ENCODE peak calls at places on chromosome 18, in five cellular contexts. V, N, I, Y and J are unnamed samples. For H3K27me3, the result is how much of the 10 kb centered on the place peaks cover.

GRCh38 chr18:48022021-48022420 is 91.6 kb upstream of the SMAD2 start:
- DNase-seq in V (no peak), N (peak), I (no peak), Y (no peak), J (no peak)

GRCh38 chr18:60277855-60278480 is 94.6 kb downstream of the MC4R start:
- DNase-seq in V (no peak), N (no peak), I (no peak), Y (no peak), J (no peak)

GRCh38 chr18:46324556-46324955 is 220.4 kb downstream of the HAUS1 start:
- DNase-seq in V (no peak), N (no peak), I (no peak), Y (no peak), J (no peak)

GRCh38 chr18:77299706-77300105 is 50.1 kb downstream of the GALR1 start:
- DNase-seq in V (no peak), N (no peak), I (no peak), Y (no peak), J (no peak)

GRCh38 chr18:28781616-28782362 is 604.9 kb upstream of the CDH2 start:
- DNase-seq in V (no peak), N (no peak), I (no peak), Y (no peak), J (no peak)

GRCh38 chr18:46672062-46672970 is 15.3 kb upstream of the LOXHD1 start:
- DNase-seq in V (no peak), N (no peak), I (no peak), Y (no peak), J (no peak)

GRCh38 chr18:812123-812672 is at the start of gene YES1:
- DNase-seq in V (peak), N (peak), I (peak), Y (peak), J (peak)

GRCh38 chr18:41734917-41735316 is 220.1 kb upstream of the PIK3C3 start:
- DNase-seq in V (no peak), N (no peak), I (no peak), Y (no peak), J (no peak)

GRCh38 chr18:59123588-59124369 is 15.9 kb upstream of the SEC11C start:
- DNase-seq in V (no peak), N (no peak), I (no peak), Y (no peak), J (no peak)

GRCh38 chr18:59752666-59753065 is 55.4 kb upstream of the CCBE1 start:
- DNase-seq in V (no peak), N (no peak), I (no peak), Y (no peak), J (no peak)

GRCh38 chr18:45166341-45167108 is 448.8 kb upstream of the SLC14A2 start:
- DNase-seq in V (no peak), N (no peak), I (peak), Y (no peak), J (no peak)

GRCh38 chr18:8623549-8624106 is 14.4 kb downstream of the RAB12 start:
- DNase-seq in V (peak), N (peak), I (peak), Y (peak), J (no peak)

GRCh38 chr18:7090771-7091170 is 26.8 kb downstream of the LAMA1 start:
- DNase-seq in V (no peak), N (no peak), I (no peak), Y (no peak), J (no peak)

GRCh38 chr18:79584491-79585394 is 94.9 kb upstream of the CTDP1 start:
- DNase-seq in V (peak), N (peak), I (no peak), Y (peak), J (no peak)

GRCh38 chr18:35581555-35582309 is at the start of gene GALNT1:
- DNase-seq in V (peak), N (peak), I (peak), Y (peak), J (no peak)

GRCh38 chr18:60554961-60555360 is 182.4 kb upstream of the MC4R start:
- DNase-seq in V (no peak), N (no peak), I (no peak), Y (no peak), J (no peak)

GRCh38 chr18:37564796-37565137 is 831 bp downstream of the CELF4 start:
- DNase-seq in V (peak), N (peak), I (peak), Y (peak), J (no peak)

GRCh38 chr18:37871583-37871982 is 306.0 kb upstream of the CELF4 start:
- DNase-seq in V (no peak), N (no peak), I (no peak), Y (no peak), J (no peak)

GRCh38 chr18:58213931-58214431 is 170.0 kb downstream of the NEDD4L start:
- DNase-seq in V (no peak), N (no peak), I (no peak), Y (no peak), J (no peak)

GRCh38 chr18:23569299-23570063 is 16.8 kb downstream of the NPC1 start:
- DNase-seq in V (no peak), N (no peak), I (no peak), Y (no peak), J (no peak)

GRCh38 chr18:35999925-36000324 is 27.4 kb downstream of the RMP24 start:
- DNase-seq in V (no peak), N (no peak), I (no peak), Y (no peak), J (no peak)

GRCh38 chr18:80159713-80160636 is 50.9 kb downstream of the ADNP2 start:
- DNase-seq in V (peak), N (peak), I (no peak), Y (no peak), J (no peak)

GRCh38 chr18:23812566-23813440 is 123.5 kb downstream of the LAMA3 start:
- DNase-seq in V (no peak), N (no peak), I (no peak), Y (no peak), J (no peak)

GRCh38 chr18:79625924-79626561 is 53.6 kb upstream of the CTDP1 start:
- DNase-seq in V (no peak), N (peak), I (no peak), Y (no peak), J (no peak)

GRCh38 chr18:5238371-5238758 is 41.3 kb upstream of the AKAIN1 start:
- DNase-seq in V (peak), N (peak), I (peak), Y (peak), J (peak)

GRCh38 chr18:12038082-12038660 is 55.5 kb upstream of the ANKRD62 start:
- DNase-seq in V (no peak), N (no peak), I (peak), Y (no peak), J (no peak)
- H3K4me3 ChIP-seq in V (peak), N (peak), I (peak), Y (peak), J (peak)

DNA sequence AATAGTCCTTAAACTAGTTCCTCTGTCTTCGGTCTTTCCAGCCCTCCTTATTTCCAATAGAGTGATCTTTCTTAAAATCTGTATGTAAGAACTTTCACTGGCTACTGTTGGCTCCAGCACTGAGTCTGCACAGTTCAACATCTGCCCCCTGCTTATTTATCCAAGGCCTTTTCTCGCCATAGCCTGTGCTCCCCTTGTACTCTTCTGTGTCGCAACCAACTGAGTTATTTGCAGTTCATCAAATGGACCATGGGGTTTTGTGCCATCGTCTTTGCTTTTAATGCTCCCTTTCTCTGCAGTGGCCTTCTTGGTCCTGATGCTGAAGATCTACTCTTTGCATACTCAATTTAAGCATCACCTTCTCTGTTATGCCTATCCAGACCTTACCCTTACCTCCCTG is 77.3 kb downstream of the DSC3 start:
- DNase-seq in V (no peak), N (no peak), I (no peak), Y (no peak), J (no peak)
- H3K27me3 ChIP-seq in V (under half), N (under half), I (under half), Y (under half), J (under half)

GRCh38 chr18:12305930-12306629 is 2.0 kb upstream of the TUBB6 start:
- DNase-seq in V (no peak), N (no peak), I (no peak), Y (no peak), J (no peak)

GRCh38 chr18:12302391-12303147 is 5.5 kb upstream of the TUBB6 start:
- DNase-seq in V (no peak), N (no peak), I (no peak), Y (no peak), J (no peak)

GRCh38 chr18:12305211-12305610 is 2.8 kb upstream of the TUBB6 start:
- DNase-seq in V (no peak), N (no peak), I (no peak), Y (no peak), J (no peak)

GRCh38 chr18:12306752-12307151 is 1.3 kb upstream of the TUBB6 start:
- DNase-seq in V (no peak), N (no peak), I (no peak), Y (no peak), J (no peak)

DNA sequence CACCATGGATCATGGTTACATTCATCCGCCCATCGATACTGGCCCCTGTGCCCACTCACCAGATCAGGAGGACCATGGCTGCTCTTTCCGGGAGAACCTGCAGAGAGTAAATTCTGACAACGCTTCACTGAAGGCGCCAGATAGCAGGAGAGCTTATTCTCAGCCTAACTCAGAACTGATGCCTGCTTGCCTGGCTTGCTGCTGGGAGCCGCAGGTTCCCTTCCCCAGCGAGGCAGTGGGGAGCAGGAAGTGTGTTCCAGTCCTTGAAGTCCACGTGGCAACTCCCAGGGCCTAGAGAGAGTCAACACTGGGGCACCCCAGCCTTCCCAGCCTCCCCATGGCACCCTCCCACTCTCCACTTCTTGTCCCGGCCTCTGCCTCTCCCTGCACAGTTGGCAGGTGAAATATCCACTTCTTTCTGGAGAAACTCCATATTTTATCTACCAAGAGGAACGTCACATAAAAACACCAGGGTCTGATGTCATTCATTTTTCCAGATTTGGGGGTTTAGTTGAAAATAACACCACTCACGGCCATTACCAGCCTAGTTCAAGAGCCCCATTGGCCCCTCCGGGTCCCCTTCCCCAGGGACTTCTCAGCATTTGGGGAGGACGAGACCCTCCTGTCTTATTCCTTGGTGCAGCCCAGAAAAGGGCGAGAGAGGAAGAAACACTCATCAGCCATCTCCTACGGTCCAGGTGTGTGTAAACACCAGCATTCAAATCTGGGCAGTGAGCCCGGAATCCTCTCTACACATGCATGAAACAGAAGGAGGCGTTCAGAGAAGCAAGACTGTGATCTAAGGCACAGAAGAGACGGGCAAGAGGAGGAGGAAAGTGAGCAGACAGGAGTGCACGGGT is 3.5 kb upstream of the TUBB6 start:
- DNase-seq in V (no peak), N (no peak), I (no peak), Y (peak), J (no peak)
- H3K4me3 ChIP-seq in V (no peak), N (no peak), I (no peak), Y (no peak), J (no peak)

DNA sequence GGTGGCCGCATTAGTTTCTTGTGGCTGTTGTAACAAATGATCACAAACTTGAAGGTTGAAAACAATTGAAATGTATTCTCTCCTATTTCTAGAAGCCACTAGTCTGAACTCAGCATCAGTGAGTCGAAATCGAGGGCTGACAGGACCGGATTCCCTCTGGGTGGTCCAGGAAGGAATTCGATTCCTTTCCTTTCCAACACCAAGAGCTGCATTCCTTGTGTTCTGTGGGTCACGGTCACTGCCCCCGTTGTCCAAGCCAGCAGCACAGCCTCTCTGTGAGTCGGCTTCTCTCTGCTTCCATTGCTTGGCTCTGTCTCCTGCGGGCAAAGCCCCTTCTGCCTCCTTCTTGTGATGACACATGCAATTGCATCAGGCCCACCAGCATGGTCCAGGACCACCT is 67.3 kb downstream of the SMIM21 start:
- DNase-seq in V (no peak), N (no peak), I (no peak), Y (no peak), J (no peak)
- H3K27me3 ChIP-seq in V (under half), N (under half), I (under half), Y (under half), J (under half)